ENCODE peak calls at places on chromosomes 12 and 14, in eight cellular contexts. L is transverse colon, F is esophagus muscularis mucosa, W is HCT116, Q is SK-N-SH, T is breast epithelium, K is stomach, V is sigmoid colon. P is an unnamed sample.

GRCh38 chr12:40106202-40106533 is 287 bp upstream of the SLC2A13 start:
- DNase-seq in L (no peak), T (no peak), K (no peak), Q (no peak), V (no peak), F (no peak), W (no peak), P (no peak)

GRCh38 chr12:120870415-120870814 is 33.7 kb downstream of the SPPL3 start:
- DNase-seq in V (no peak), W (no peak), K (no peak), Q (no peak), L (no peak), F (no peak), T (no peak), P (no peak)

GRCh38 chr14:100132161-100132902 is 27.1 kb downstream of the DEGS2 start:
- DNase-seq in Q (peak), T (no peak), L (no peak), W (no peak), K (no peak), V (no peak), F (no peak), P (no peak)

GRCh38 chr12:20495997-20496396 is 127.7 kb downstream of the PDE3A start:
- DNase-seq in W (no peak), F (no peak), L (no peak), K (no peak), V (no peak), T (no peak), Q (no peak), P (no peak)

GRCh38 chr12:110857528-110857927 is 10.7 kb downstream of the CCDC63 start:
- DNase-seq in V (no peak), K (no peak), T (no peak), L (no peak), W (no peak), Q (no peak), F (no peak), P (no peak)

GRCh38 chr14:104445832-104446381 is 133.7 kb upstream of the C14orf180 start:
- DNase-seq in K (peak), V (no peak), L (no peak), T (peak), Q (no peak), W (no peak), F (peak), P (peak)

GRCh38 chr12:39830862-39831520 is 211.4 kb upstream of the ABCD2 start:
- DNase-seq in K (no peak), W (no peak), T (no peak), V (no peak), F (no peak), Q (no peak), L (no peak), P (no peak)

GRCh38 chr12:26135010-26135420 is 10.2 kb upstream of the BHLHE41 start:
- DNase-seq in K (peak), Q (no peak), L (peak), T (peak), F (no peak), W (no peak), V (no peak), P (no peak)

GRCh38 chr14:32571551-32571950 is 242.5 kb downstream of the AKAP6 start:
- DNase-seq in W (no peak), L (no peak), K (no peak), Q (no peak), V (no peak), T (no peak), F (no peak), P (no peak)

GRCh38 chr12:4664111-4664510 is 15.2 kb downstream of the NDUFA9 start:
- DNase-seq in F (no peak), L (no peak), Q (no peak), V (no peak), K (no peak), W (no peak), T (no peak), P (no peak)

GRCh38 chr12:43586646-43587245 is 34.7 kb upstream of the ADAMTS20 start:
- DNase-seq in L (no peak), T (no peak), K (no peak), Q (no peak), F (no peak), V (no peak), W (no peak), P (no peak)

GRCh38 chr12:100687686-100688085 is 106.9 kb upstream of the ANO4 start:
- DNase-seq in V (no peak), L (no peak), W (no peak), K (no peak), T (no peak), F (no peak), Q (no peak), P (no peak)

GRCh38 chr14:67418368-67419174 is 6.6 kb upstream of the PLEK2 start:
- DNase-seq in K (peak), T (no peak), F (no peak), Q (no peak), W (no peak), L (peak), V (peak), P (no peak)

GRCh38 chr12:118190266-118190665 is 54.3 kb downstream of the PEBP1 start:
- DNase-seq in F (no peak), T (no peak), L (no peak), Q (peak), W (no peak), K (no peak), V (no peak), P (no peak)

GRCh38 chr14:89267163-89267562 is 149.9 kb downstream of the FOXN3 start:
- DNase-seq in W (no peak), F (no peak), V (no peak), Q (no peak), K (no peak), T (no peak), L (no peak), P (no peak)

GRCh38 chr12:9869307-9870161 is at the start of gene CLEC2B:
- DNase-seq in F (no peak), T (no peak), Q (no peak), V (no peak), L (no peak), K (no peak), W (no peak), P (no peak)

GRCh38 chr14:61950340-61950739 is 188.1 kb downstream of the SNAPC1 start:
- DNase-seq in L (no peak), Q (peak), T (no peak), V (no peak), W (no peak), F (no peak), K (no peak), P (no peak)

GRCh38 chr12:63151898-63152700 is 1.1 kb upstream of the AVPR1A start:
- DNase-seq in F (no peak), W (peak), Q (peak), V (no peak), K (no peak), T (no peak), L (peak), P (no peak)

GRCh38 chr12:52636189-52636588 is 15.8 kb downstream of the KRT2 start:
- DNase-seq in L (no peak), F (no peak), W (no peak), Q (no peak), T (peak), K (no peak), V (peak), P (peak)

GRCh38 chr12:48925218-48925871 is at the start of gene FKBP11:
- DNase-seq in T (peak), L (peak), K (peak), F (no peak), Q (peak), W (no peak), V (peak), P (peak)
- TF ChIP-seq POLR2AphosphoS5 in T (no peak), L (peak), K (peak), F (peak), Q (no peak), W (no peak), V (peak), P (peak)

DNA sequence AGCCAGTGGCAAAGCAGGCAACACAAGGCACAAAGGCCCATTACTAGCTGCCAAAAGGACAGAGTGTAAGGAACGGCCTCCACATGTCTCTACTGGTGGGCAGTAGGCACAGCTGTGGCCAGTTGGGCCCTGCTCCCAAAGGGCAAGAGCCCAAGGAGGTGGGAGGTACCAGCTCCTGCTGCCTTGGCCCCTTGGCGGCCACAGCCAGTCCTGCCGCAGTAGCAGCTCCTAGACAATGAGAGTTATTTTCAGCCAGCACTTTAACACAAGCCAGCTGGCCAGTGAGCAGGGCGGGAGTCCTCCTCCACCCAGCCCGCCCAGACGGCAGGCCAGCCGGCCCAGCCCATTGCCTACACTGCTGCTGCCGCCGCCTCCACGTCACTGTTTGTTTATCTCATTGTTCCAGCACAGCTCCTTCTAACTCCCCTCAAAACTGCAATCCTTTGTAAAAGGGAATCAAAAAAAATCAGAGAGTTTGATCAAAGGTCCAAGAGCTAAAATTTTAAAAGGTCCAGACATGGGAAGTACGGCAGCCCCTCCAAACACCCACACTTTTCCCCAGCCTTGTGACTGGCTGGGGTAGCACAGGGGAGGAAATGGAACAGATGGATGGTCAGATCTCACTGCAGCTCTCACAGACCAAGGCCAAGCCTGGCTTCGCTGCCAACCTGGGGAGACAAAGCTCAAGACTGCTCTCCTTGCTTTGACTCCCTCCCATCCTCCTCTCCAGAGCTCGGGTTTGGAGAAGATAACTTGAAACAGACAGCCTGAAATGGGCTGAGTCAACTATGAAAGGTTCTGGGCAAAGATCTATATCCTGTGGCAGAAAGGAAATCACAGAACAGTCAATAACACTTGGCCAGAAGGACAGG is 33.5 kb downstream of the FMNL3 start:
- DNase-seq in K (peak), F (peak), Q (peak), V (peak), L (peak), T (peak), W (no peak), P (peak)
- TF ChIP-seq CTCF in K (peak), F (no peak), Q (peak), V (peak), L (peak), T (no peak), W (no peak), P (peak)

DNA sequence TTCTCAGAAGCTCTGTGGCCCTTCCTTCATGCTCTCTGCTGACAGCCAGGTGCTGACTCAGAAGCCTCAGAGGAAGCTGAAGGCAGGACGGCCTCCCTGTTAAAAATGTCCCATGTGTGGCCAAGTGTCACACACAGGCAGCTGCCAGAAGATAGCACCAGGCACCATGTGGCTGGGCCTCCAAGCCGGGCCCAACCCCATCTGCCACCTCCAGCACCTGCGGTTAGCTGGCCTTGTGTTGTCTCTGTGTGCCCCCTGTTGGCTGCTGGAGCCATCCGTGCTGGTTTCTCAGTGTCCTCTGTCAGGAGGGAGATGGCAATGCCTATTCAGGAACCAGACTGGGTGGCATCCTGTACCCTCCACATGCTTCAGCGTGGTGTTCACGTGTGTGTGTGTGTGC is 63.2 kb downstream of the TSPAN11 start:
- DNase-seq in W (no peak), T (no peak), F (no peak), K (no peak), L (peak), Q (peak), V (no peak), P (no peak)
- TF ChIP-seq POLR2AphosphoS5 in W (no peak), T (no peak), F (no peak), K (no peak), L (no peak), Q (no peak), V (no peak), P (no peak)

GRCh38 chr12:2212971-2213869 is 160.4 kb downstream of the CACNA1C start:
- DNase-seq in Q (peak), K (no peak), F (no peak), T (no peak), W (no peak), V (peak), L (no peak), P (no peak)
- TF ChIP-seq CTCF in Q (no peak), K (no peak), F (no peak), T (no peak), W (no peak), V (no peak), L (no peak), P (no peak)

DNA sequence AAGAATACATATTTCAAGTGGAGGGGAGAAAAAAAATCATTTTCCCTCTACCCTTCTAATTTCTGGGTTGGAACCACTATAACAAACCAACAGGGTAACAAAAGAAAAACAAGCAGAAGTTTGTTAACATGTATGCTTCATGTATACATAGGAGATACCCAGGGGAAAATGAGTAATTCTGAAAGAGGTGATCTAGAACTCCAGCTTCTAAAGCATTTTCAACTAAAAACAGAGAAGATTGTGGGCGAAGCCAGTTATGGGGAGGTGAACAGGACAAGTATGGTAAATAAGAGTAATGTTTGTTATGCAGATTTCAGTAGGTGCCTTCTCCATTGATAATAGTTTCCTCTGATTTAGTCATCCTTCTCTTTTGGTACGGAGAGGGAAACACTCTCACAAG is 16.7 kb downstream of the FNTB start:
- DNase-seq in F (no peak), V (no peak), L (no peak), W (no peak), Q (no peak), T (no peak), K (no peak), P (no peak)
- TF ChIP-seq POLR2AphosphoS5 in F (no peak), V (no peak), L (no peak), W (no peak), Q (no peak), T (no peak), K (no peak), P (no peak)

GRCh38 chr12:49953961-49954835 is 3.7 kb downstream of the AQP2 start:
- DNase-seq in W (no peak), T (no peak), L (no peak), F (no peak), K (no peak), Q (peak), V (no peak), P (peak)

GRCh38 chr12:49956663-49957569 is 4.8 kb upstream of the AQP5 start:
- DNase-seq in V (no peak), Q (no peak), K (no peak), W (no peak), T (no peak), L (no peak), F (no peak), P (no peak)

GRCh38 chr12:49953146-49953545 is 2.6 kb downstream of the AQP2 start:
- DNase-seq in Q (no peak), V (no peak), W (no peak), F (no peak), L (no peak), T (no peak), K (no peak), P (peak)

GRCh38 chr12:49955899-49956662 is 5.5 kb downstream of the AQP2 start:
- DNase-seq in F (no peak), W (no peak), L (no peak), V (no peak), K (no peak), T (no peak), Q (no peak), P (peak)

DNA sequence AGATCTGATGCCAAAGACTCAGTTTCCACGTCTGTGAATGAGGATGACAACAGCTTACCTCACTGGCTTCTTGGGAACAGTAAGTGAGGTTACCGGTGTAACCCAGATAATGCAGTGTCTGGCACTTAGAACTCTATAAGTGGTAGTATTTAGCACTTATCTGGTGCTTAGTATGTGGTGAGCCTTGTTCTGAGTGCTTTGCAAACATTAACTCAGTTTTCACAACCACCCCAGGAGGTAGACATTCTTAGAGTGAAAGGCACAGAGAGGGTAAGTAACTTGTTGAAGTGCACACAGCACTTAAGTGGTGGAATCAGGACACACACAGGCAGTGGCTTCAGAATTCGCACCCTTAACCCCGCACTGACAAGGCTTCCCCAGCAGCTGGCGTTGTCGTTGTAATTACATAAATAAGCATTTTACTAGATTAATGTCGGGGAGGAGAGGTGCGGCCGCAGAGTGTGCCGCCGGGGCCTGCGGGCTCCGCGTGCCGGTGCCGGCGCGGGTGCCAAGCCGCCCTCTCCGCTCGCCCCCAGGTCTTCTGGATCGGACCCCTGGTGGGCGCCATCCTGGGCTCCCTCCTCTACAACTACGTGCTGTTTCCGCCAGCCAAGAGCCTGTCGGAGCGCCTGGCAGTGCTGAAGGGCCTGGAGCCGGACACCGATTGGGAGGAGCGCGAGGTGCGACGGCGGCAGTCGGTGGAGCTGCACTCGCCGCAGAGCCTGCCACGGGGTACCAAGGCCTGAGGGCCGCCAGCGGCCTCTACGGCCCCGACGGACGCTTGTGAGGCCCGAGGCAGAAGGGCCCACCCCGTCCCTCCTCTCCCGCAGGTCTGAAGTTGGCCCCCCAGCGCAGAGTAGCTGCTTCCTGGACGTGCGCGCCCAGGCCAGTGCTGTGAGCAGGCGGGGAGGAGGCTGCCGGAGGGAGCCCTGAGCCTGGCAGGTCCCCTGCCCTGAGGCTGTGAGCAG is 4.6 kb downstream of the AQP2 start:
- DNase-seq in Q (peak), W (no peak), T (no peak), K (no peak), V (no peak), F (no peak), L (no peak), P (peak)
- TF ChIP-seq CTCF in Q (no peak), W (no peak), T (no peak), K (no peak), V (no peak), F (no peak), L (no peak), P (no peak)

GRCh38 chr14:102370305-102370809 is 7.6 kb downstream of the TECPR2 start:
- DNase-seq in K (no peak), W (no peak), L (no peak), Q (no peak), F (no peak), V (no peak), T (no peak), P (peak)
- TF ChIP-seq POLR2AphosphoS5 in K (no peak), W (no peak), L (no peak), Q (no peak), F (no peak), V (no peak), T (no peak), P (peak)

GRCh38 chr12:85445060-85445938 is 165.3 kb downstream of the ALX1 start:
- DNase-seq in Q (peak), F (no peak), V (no peak), K (no peak), L (no peak), W (no peak), T (no peak), P (no peak)

GRCh38 chr12:85448031-85448430 is 168.0 kb downstream of the ALX1 start:
- DNase-seq in W (no peak), L (no peak), K (no peak), V (no peak), F (no peak), Q (no peak), T (no peak), P (no peak)

DNA sequence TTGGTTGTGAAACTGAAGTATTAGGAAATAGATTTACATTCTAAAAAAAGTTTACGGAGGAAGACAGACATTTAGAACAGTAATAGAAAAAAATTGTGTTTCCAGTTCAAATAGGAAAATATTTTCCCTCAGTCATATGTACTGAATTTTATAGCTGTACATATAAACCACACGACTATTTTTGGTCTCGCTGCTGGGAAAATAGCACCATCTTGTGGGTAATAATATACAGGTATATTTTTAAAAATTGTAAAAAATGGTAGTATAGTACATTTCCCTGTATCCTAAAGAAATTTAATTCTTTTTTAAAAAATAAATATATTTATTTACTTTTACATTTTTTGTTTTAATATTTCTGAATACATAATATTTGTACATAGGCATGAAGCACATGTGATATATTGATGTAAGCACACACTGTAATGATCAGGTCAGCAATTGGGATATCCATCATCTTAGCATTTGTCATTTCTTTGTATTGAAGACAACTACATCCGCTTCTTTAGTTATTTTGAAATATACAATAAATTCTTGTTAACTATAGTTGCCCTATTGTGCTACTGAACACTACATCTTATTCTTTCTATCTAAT is 168.6 kb downstream of the ALX1 start:
- DNase-seq in K (no peak), W (no peak), T (no peak), V (no peak), F (no peak), Q (peak), L (no peak), P (no peak)
- TF ChIP-seq CTCF in K (peak), W (peak), T (no peak), V (peak), F (peak), Q (peak), L (peak), P (no peak)

P was measured in spleen.